ENCODE peak calls at places on chromosomes 4 and X, in five cellular contexts. R, B, G, O and K are unnamed samples.

GRCh38 chr4:87911252-87911774 is 64.2 kb upstream of the SPP1 start:
- DNase-seq in R (no peak), B (no peak), G (no peak), O (no peak), K (no peak)

GRCh38 chrX:44693255-44693654 is 150.6 kb upstream of the DUSP21 start:
- DNase-seq in R (no peak), B (no peak), G (no peak), O (no peak), K (no peak)

GRCh38 chr4:187602339-187603092 is 393.1 kb upstream of the ZFP42 start:
- DNase-seq in R (peak; percentile 36), B (no peak), G (no peak), O (no peak), K (no peak)

GRCh38 chrX:112910418-112910817 is 69.8 kb upstream of the AMOT start:
- DNase-seq in R (no peak), B (no peak), G (no peak), O (no peak), K (no peak)

GRCh38 chrX:147602297-147602696 is 309.4 kb upstream of the FMR1 start:
- DNase-seq in R (no peak), B (no peak), G (no peak), O (no peak), K (no peak)

GRCh38 chr4:48963042-48963679 is 22.9 kb upstream of the CWH43 start:
- DNase-seq in R (no peak), B (peak; percentile 63), G (peak; percentile 62), O (peak; percentile 17), K (peak; percentile 91)

GRCh38 chr4:52853351-52853750 is 8.8 kb upstream of the RASL11B start:
- DNase-seq in R (no peak), B (no peak), G (no peak), O (no peak), K (no peak)

GRCh38 chrX:136143714-136144113 is 3.6 kb upstream of the FHL1 start:
- DNase-seq in R (no peak), B (no peak), G (no peak), O (no peak), K (no peak)

GRCh38 chr4:32032136-32032672 is 1312.0 kb downstream of the PCDH7 start:
- DNase-seq in R (no peak), B (no peak), G (no peak), O (no peak), K (no peak)

GRCh38 chrX:119655125-119655524 is 37.8 kb downstream of the SEPTIN6 start:
- DNase-seq in R (peak; percentile 44), B (no peak), G (no peak), O (peak; percentile 21), K (peak; percentile 39)

GRCh38 chrX:8868906-8869305 is 67.7 kb upstream of the FAM9A start:
- DNase-seq in R (no peak), B (no peak), G (no peak), O (no peak), K (no peak)

GRCh38 chr4:2104556-2105345 is 45.6 kb downstream of the NAT8L start:
- DNase-seq in R (no peak), B (no peak), G (no peak), O (no peak), K (no peak)

GRCh38 chrX:131792789-131793462 is 230.2 kb upstream of the STK26 start:
- DNase-seq in R (no peak), B (no peak), G (peak; percentile 87), O (no peak), K (no peak)

GRCh38 chr4:136687118-136687517 is 845.2 kb downstream of the PCDH18 start:
- DNase-seq in R (no peak), B (no peak), G (no peak), O (no peak), K (no peak)

GRCh38 chr4:41160010-41160789 is 54.1 kb downstream of the APBB2 start:
- DNase-seq in R (peak; percentile 52), B (no peak), G (no peak), O (no peak), K (peak; percentile 73)

GRCh38 chr4:574346-575161 is 1.5 kb downstream of the TMEM271 start:
- DNase-seq in R (no peak), B (no peak), G (no peak), O (no peak), K (no peak)

GRCh38 chr4:570754-571153 is 5.3 kb downstream of the TMEM271 start:
- DNase-seq in R (no peak), B (no peak), G (no peak), O (no peak), K (no peak)

GRCh38 chr4:571838-572572 is 4.1 kb downstream of the TMEM271 start:
- DNase-seq in R (no peak), B (no peak), G (no peak), O (no peak), K (no peak)

GRCh38 chr4:573122-573892 is 2.8 kb downstream of the TMEM271 start:
- DNase-seq in R (no peak), B (no peak), G (no peak), O (no peak), K (no peak)

GRCh38 chr4:572594-572993 is 3.5 kb downstream of the TMEM271 start:
- DNase-seq in R (no peak), B (no peak), G (no peak), O (no peak), K (no peak)
- H3K27me3 ChIP-seq in R (peaks cover 13% of the 10 kb centered on the region), B (peaks cover 52% of the 10 kb centered on the region), G (no peaks in the 10 kb centered on the region), O (peaks cover 95% of the 10 kb centered on the region), K (no peaks in the 10 kb centered on the region)

GRCh38 chrX:103483720-103484119 is 35.6 kb downstream of the RAB40A start:
- DNase-seq in R (no peak), B (no peak), G (no peak), O (no peak), K (no peak)
- H3K27me3 ChIP-seq in R (no peaks in the 10 kb centered on the region), B (no peaks in the 10 kb centered on the region), G (no peaks in the 10 kb centered on the region), O (no peaks in the 10 kb centered on the region), K (no peaks in the 10 kb centered on the region)

DNA sequence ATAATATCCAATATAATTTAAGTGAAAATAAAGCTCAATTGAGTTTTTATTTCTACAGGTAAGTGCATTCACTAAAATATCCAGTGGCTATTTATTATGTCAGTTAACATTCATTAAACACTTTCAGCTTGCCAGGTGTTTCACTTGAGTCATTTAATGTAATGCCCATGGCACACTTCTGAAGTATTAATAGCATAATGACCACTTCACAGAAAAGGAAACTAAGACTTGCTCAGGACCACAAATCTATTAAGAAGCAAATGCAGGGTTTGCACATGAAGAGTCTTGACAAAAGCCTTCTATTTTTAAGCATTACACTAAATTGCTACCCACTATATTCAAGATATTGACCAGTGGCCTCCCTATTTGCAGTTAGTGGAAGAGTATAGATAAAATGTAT is 612.7 kb downstream of the KCTD8 start:
- DNase-seq in R (no peak), B (no peak), G (no peak), O (no peak), K (no peak)
- H3K27me3 ChIP-seq in R (no peaks in the 10 kb centered on the region), B (no peaks in the 10 kb centered on the region), G (no peaks in the 10 kb centered on the region), O (no peaks in the 10 kb centered on the region), K (no peaks in the 10 kb centered on the region)

DNA sequence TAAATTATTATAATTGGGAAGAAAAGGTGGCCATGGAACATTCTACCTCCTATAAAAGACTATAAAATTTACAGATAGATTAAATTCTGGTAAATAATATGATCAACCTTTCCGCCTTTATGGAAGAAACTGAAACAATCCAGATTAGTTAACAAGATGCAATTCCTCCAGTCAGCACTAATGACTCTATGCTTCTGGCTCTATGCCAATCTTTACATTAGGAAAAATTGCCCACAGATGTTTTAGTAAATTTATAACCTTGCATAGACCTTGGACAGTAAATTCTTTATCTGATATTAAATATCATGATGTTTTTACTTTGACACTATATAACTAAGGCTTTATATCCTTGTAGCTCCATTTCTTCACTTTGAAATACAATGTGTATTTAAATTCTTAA is 2302.5 kb downstream of the ARAP2 start:
- DNase-seq in R (no peak), B (no peak), G (no peak), O (no peak), K (no peak)
- H3K27me3 ChIP-seq in R (no peaks in the 10 kb centered on the region), B (no peaks in the 10 kb centered on the region), G (no peaks in the 10 kb centered on the region), O (no peaks in the 10 kb centered on the region), K (no peaks in the 10 kb centered on the region)

DNA sequence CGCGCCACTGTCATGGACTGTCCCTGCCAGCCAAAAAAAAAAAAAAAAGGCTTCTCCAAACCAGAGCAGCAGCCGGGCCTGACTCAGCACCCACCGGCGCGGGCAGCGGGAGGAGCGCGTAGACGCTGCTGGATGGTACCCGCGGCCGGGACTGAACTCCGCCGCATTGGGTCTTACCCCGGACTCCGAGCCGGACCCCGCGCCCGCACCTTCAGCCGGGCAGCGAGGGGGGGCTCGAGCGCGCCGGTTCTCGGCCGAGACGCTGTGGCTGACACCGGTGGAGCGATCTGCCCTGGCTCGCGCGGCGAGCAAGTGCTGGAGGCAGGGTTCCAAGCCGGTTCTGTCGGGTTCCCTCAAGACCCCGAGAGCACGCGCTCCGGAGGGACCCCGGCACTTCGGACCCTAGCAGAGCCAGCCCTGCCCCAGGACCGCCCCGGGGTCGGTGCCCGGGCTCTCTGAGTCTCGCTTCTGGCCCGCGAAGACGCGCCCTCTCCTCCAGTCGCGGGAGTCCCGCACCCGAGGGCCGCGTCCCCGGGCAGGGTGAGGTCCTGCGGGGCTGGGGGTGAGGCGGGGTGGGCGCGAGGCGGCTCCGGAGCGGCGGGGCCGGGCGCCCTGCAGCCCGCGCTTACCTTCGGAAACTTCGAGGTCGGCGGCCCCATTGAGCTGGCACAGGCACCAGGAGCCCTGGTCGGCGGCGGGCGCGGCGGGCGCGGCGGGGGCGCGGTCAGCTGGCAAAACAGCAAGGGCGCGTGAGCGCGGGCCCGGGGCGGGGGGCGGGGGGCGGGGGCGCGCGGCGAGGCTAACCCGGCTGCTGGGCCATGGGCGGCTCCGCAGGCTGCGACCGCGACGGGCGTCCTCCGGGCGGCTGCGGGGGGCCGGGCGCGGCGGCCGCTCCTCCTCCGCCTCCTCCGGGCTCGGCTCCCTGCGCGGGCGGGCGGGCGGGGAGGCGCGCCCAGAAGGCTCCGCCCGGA is 11.8 kb upstream of the MAN2B2 start:
- DNase-seq in R (no peak), B (no peak), G (no peak), O (no peak), K (no peak)
- H3K27me3 ChIP-seq in R (peaks cover 36% of the 10 kb centered on the region), B (peaks cover 49% of the 10 kb centered on the region), G (no peaks in the 10 kb centered on the region), O (peaks cover 80% of the 10 kb centered on the region), K (peaks cover 24% of the 10 kb centered on the region)

DNA sequence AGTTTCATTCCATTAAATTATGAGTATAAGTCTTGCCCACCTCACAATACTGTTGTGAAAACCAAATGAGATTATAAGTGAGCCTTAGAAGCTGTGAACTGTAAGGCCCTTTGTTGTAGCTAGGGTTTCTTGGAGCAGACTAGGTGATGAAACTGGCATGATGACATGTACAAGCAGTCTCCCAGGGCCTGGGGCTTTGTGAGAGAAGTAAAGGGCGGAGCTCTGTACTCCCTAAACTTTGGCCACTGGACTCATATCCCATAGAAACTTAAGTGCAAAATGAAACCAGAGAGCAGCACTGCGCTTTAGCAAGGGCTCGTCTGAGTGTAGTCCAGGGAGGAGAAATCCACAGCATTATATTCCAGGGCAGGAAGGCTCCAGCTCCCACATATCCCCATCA is 385.7 kb upstream of the FGF16 start:
- DNase-seq in R (no peak), B (no peak), G (no peak), O (no peak), K (no peak)
- H3K27me3 ChIP-seq in R (no peaks in the 10 kb centered on the region), B (no peaks in the 10 kb centered on the region), G (no peaks in the 10 kb centered on the region), O (no peaks in the 10 kb centered on the region), K (no peaks in the 10 kb centered on the region)

GRCh38 chrX:151722241-151722846 is 6.5 kb downstream of the FATE1 start:
- DNase-seq in R (no peak), B (no peak), G (no peak), O (peak; percentile 24), K (no peak)
- H3K27me3 ChIP-seq in R (no peaks in the 10 kb centered on the region), B (no peaks in the 10 kb centered on the region), G (no peaks in the 10 kb centered on the region), O (no peaks in the 10 kb centered on the region), K (no peaks in the 10 kb centered on the region)